ENCODE peak calls at places on chromosomes 2 and 18, in seven cellular contexts. T is anterior cingulate cortex, L is PC-9, E is islet precursor cell, A is cardiac fibroblast, N is HuH-7, P is hippocampal formation. I is an unnamed sample.

GRCh38 chr18:3885209-3885792 is 435.3 kb downstream of the TGIF1 start:
- DNase-seq in P (no peak), T (no peak), L (no peak), A (no peak), E (no peak), N (peak), I (no peak)

GRCh38 chr18:50757358-50757757 is 62.5 kb downstream of the MRO start:
- DNase-seq in P (no peak), A (no peak), T (no peak), E (no peak), L (no peak), N (no peak), I (no peak)

GRCh38 chr2:135685361-135685760 is 56.3 kb upstream of the UBXN4 start:
- DNase-seq in L (no peak), A (peak), P (no peak), T (no peak), E (no peak), N (no peak), I (no peak)

GRCh38 chr2:96866986-96867755 is 2.7 kb downstream of the SEMA4C start:
- DNase-seq in L (no peak), A (no peak), T (no peak), P (no peak), N (no peak), E (no peak), I (no peak)

GRCh38 chr18:34609991-34610658 is 100.0 kb upstream of the DTNA start:
- DNase-seq in P (no peak), L (no peak), N (no peak), E (no peak), T (no peak), A (no peak), I (no peak)

GRCh38 chr2:2721296-2721835 is 390.3 kb upstream of the MYT1L start:
- DNase-seq in E (no peak), P (no peak), L (no peak), N (no peak), T (no peak), A (no peak), I (no peak)

GRCh38 chr18:33838084-33838483 is 260.1 kb downstream of the ASXL3 start:
- DNase-seq in T (no peak), L (no peak), E (no peak), P (no peak), A (no peak), N (no peak), I (peak)

GRCh38 chr2:24247592-24247991 is 72.7 kb downstream of the FAM228A start:
- DNase-seq in E (no peak), A (no peak), T (no peak), L (no peak), N (no peak), P (no peak), I (no peak)

GRCh38 chr2:241163601-241164118 is 13.4 kb downstream of the PPP1R7 start:
- DNase-seq in N (no peak), P (no peak), L (no peak), T (no peak), E (no peak), A (no peak), I (no peak)

GRCh38 chr2:47065771-47066380 is 89.2 kb downstream of the STPG4 start:
- DNase-seq in A (peak), T (no peak), L (peak), N (no peak), E (peak), P (no peak), I (no peak)

GRCh38 chr2:216410550-216410949 is 1.7 kb upstream of the SMARCAL1 start:
- DNase-seq in N (no peak), A (no peak), P (no peak), L (no peak), E (no peak), T (no peak), I (no peak)

GRCh38 chr2:229910832-229911412 is 10.9 kb downstream of the TRIP12 start:
- DNase-seq in P (no peak), A (peak), L (no peak), E (no peak), N (peak), T (no peak), I (no peak)

GRCh38 chr18:27378396-27379094 is 193.4 kb upstream of the CHST9 start:
- DNase-seq in A (no peak), E (peak), N (no peak), P (no peak), L (peak), T (no peak), I (no peak)

GRCh38 chr2:7905756-7906155 is 776.1 kb upstream of the ID2 start:
- DNase-seq in T (no peak), L (no peak), A (no peak), E (no peak), N (no peak), P (no peak), I (peak)

GRCh38 chr2:239046822-239047221 is 198.9 kb downstream of the TWIST2 start:
- DNase-seq in A (no peak), P (no peak), E (no peak), T (no peak), N (no peak), L (no peak), I (no peak)

GRCh38 chr2:213252206-213252605 is 32.1 kb upstream of the SPAG16 start:
- DNase-seq in E (no peak), P (peak), A (no peak), N (no peak), T (no peak), L (no peak), I (no peak)